ENCODE peak calls at places on chromosomes 2 and 18, in seven cellular contexts. L is effector memory CD8-positive, alpha-beta T cell; V is right lobe of liver; M is upper lobe of left lung; D is CD8-positive, alpha-beta T cell; E is activated CD8-positive, alpha-beta memory T cell treated with anti-CD3 and anti-CD28 coated beads, Interleukin-2, amount 10 ng/mL, durations not matched to agents 7 days and 5 days; O is IMR-90. T is an unnamed sample.

GRCh38 chr18:9101730-9102390 is 639 bp upstream of the NDUFV2 start:
- ATAC-seq in L (peak; percentile 23), V (peak; percentile 34), M (peak; percentile 68), D (peak; percentile 27), E (peak; percentile 28), O (no peak), T (peak; percentile 52)

GRCh38 chr18:50033004-50033403 is 161.9 kb downstream of the MYO5B start:
- ATAC-seq in L (no peak), V (no peak), M (no peak), D (no peak), E (no peak), O (no peak), T (no peak)

GRCh38 chr2:94725543-94725942 is 145.7 kb upstream of the TEKT4 start:
- ATAC-seq in L (no peak), V (no peak), M (no peak), D (no peak), E (no peak), O (no peak), T (no peak)

GRCh38 chr2:660477-661214 is 16.6 kb downstream of the TMEM18 start:
- ATAC-seq in L (no peak), V (no peak), M (peak; percentile 16), D (no peak), E (no peak), O (no peak), T (no peak)

GRCh38 chr18:49300538-49300937 is 159.9 kb downstream of the DYM start:
- ATAC-seq in L (no peak), V (no peak), M (no peak), D (no peak), E (no peak), O (no peak), T (no peak)

GRCh38 chr2:147351789-147352188 is 493.0 kb upstream of the ACVR2A start:
- ATAC-seq in L (no peak), V (no peak), M (no peak), D (no peak), E (no peak), O (no peak), T (no peak)

GRCh38 chr2:120863661-120864320 is 128.1 kb downstream of the GLI2 start:
- ATAC-seq in L (no peak), V (no peak), M (peak; percentile 72), D (no peak), E (no peak), O (no peak), T (no peak)

GRCh38 chr2:130963849-130964793 is 127.4 kb downstream of the ARHGEF4 start:
- ATAC-seq in L (no peak), V (peak; percentile 60), M (no peak), D (no peak), E (no peak), O (peak; percentile 66), T (peak; percentile 69)

GRCh38 chr2:237432484-237433092 is 18.6 kb upstream of the COL6A3 start:
- ATAC-seq in L (peak; percentile 79), V (peak; percentile 31), M (peak; percentile 31), D (peak; percentile 74), E (peak; percentile 52), O (peak; percentile 91), T (peak; percentile 92)

GRCh38 chr2:84964406-84965191 is 6.4 kb upstream of the KCMF1 start:
- ATAC-seq in L (no peak), V (peak; percentile 44), M (peak; percentile 18), D (no peak), E (no peak), O (no peak), T (no peak)

GRCh38 chr2:204051476-204051875 is 114.9 kb downstream of the ICOS start:
- ATAC-seq in L (peak; percentile 19), V (no peak), M (no peak), D (no peak), E (no peak), O (no peak), T (peak; percentile 57)

GRCh38 chr18:8881103-8881502 is 175.7 kb downstream of the MTCL1 start:
- ATAC-seq in L (no peak), V (no peak), M (no peak), D (no peak), E (no peak), O (no peak), T (no peak)

GRCh38 chr2:167966937-167967913 is 280.2 kb downstream of the STK39 start:
- ATAC-seq in L (no peak), V (no peak), M (no peak), D (no peak), E (no peak), O (peak; percentile 62), T (peak; percentile 65)